ENCODE peak calls at places on chromosomes 16 and 17, in four cellular contexts. B is NCI-H1105 treated with DMSO at 0.1 percent for 48 hours, S is epithelial cell of proximal tubule, O is stomach. K is an unnamed sample.

GRCh38 chr17:65628637-65629036 is 67.2 kb upstream of the AXIN2 start:
- DNase-seq in O (no peak), S (no peak), B (no peak), K (no peak)

GRCh38 chr17:31444026-31444425 is 52.6 kb downstream of the RAB11FIP4 start:
- DNase-seq in S (no peak), B (no peak), O (no peak), K (no peak)

GRCh38 chr17:2064980-2065785 is 10.3 kb downstream of the HIC1 start:
- DNase-seq in S (no peak), O (no peak), B (no peak), K (no peak)

GRCh38 chr17:28270055-28270454 is 48.9 kb upstream of the TMEM97 start:
- DNase-seq in B (no peak), S (no peak), O (no peak), K (no peak)

GRCh38 chr17:63930951-63931575 is 1.1 kb downstream of the CD79B start:
- DNase-seq in O (peak), S (no peak), B (no peak), K (peak)

GRCh38 chr16:65534121-65534528 is 412.3 kb upstream of the CDH11 start:
- DNase-seq in B (no peak), O (no peak), S (no peak), K (no peak)

GRCh38 chr16:4283939-4284338 is 11.1 kb upstream of the TFAP4 start:
- DNase-seq in B (no peak), S (no peak), O (no peak), K (no peak)

GRCh38 chr17:80124351-80124981 is 22.5 kb downstream of the EIF4A3 start:
- DNase-seq in S (no peak), O (peak), B (no peak), K (peak)

GRCh38 chr17:50172130-50172529 is 6.3 kb downstream of the SGCA start:
- DNase-seq in S (no peak), O (no peak), B (no peak), K (no peak)

GRCh38 chr16:50071075-50071671 is 5.4 kb downstream of the HEATR3 start:
- DNase-seq in S (no peak), O (no peak), B (no peak), K (no peak)

GRCh38 chr16:89759742-89760366 is 38.5 kb downstream of the ZNF276 start:
- DNase-seq in O (no peak), B (no peak), S (no peak), K (no peak)

GRCh38 chr17:76529643-76530488 is 7.6 kb downstream of the CYGB start:
- DNase-seq in S (no peak), O (peak), B (no peak), K (peak)

GRCh38 chr17:81200695-81201580 is 21.8 kb downstream of the CEP131 start:
- DNase-seq in S (no peak), O (peak), B (no peak), K (no peak)

GRCh38 chr17:68585643-68586042 is 15.5 kb downstream of the FAM20A start:
- DNase-seq in B (no peak), O (no peak), S (no peak), K (no peak)

GRCh38 chr17:50815400-50815799 is 20.0 kb upstream of the WFIKKN2 start:
- DNase-seq in O (no peak), S (no peak), B (no peak), K (no peak)

GRCh38 chr17:13176436-13176835 is 158.6 kb upstream of the ELAC2 start:
- DNase-seq in S (no peak), O (no peak), B (no peak), K (no peak)